ENCODE peak calls at places on chromosomes 12 and 14, in nine cellular contexts. E is HEK293T; Z is HepG2; S is non-pigmented ciliary epithelial cell; O is KG1; Y is activated effector memory CD4-positive, alpha-beta T cell treated with Interleukin-2 at 50 U/mL for 16 hours; X is NCI-H524; G is mesendoderm; Q is smooth muscle cell of the brain vasculature. N is an unnamed sample.

GRCh38 chr12:56271031-56271430 is 4.3 kb downstream of the COQ10A start:
- DNase-seq in E (peak; percentile 45), Z (no peak), S (no peak), O (no peak), Y (no peak), X (no peak), G (peak; percentile 64), Q (no peak), N (no peak)

GRCh38 chr14:28280997-28281598 is 485.5 kb upstream of the FOXG1 start:
- DNase-seq in E (no peak), Z (no peak), S (no peak), O (no peak), Y (no peak), X (no peak), G (no peak), Q (no peak), N (no peak)

GRCh38 chr12:118107026-118107425 is 3.2 kb upstream of the VSIG10 start:
- DNase-seq in E (no peak), Z (peak; percentile 33), S (no peak), O (no peak), Y (no peak), X (no peak), G (no peak), Q (no peak), N (no peak)

GRCh38 chr12:100554608-100555077 is 18.8 kb upstream of the GAS2L3 start:
- DNase-seq in E (peak; percentile 63), Z (peak; percentile 88), S (peak; percentile 64), O (peak; percentile 40), Y (no peak), X (peak; percentile 62), G (peak; percentile 94), Q (peak; percentile 79), N (peak; percentile 81)

GRCh38 chr12:13099066-13099909 is 4.2 kb downstream of the GSG1 start:
- DNase-seq in E (no peak), Z (no peak), S (no peak), O (no peak), Y (no peak), X (no peak), G (no peak), Q (no peak), N (no peak)

GRCh38 chr12:56081393-56082347 is 1.7 kb downstream of the ERBB3 start:
- DNase-seq in E (no peak), Z (peak; percentile 99), S (no peak), O (no peak), Y (no peak), X (no peak), G (peak; percentile 38), Q (no peak), N (peak; percentile 88)

GRCh38 chr12:11658796-11659195 is 9.3 kb downstream of the ETV6 start:
- DNase-seq in E (no peak), Z (no peak), S (peak; percentile 65), O (no peak), Y (no peak), X (no peak), G (no peak), Q (no peak), N (no peak)

GRCh38 chr12:127811988-127812387 is 455.0 kb upstream of the TMEM132C start:
- DNase-seq in E (no peak), Z (no peak), S (peak; percentile 82), O (no peak), Y (no peak), X (peak; percentile 12), G (peak; percentile 81), Q (peak; percentile 32), N (no peak)

GRCh38 chr14:72142328-72142727 is 210.1 kb downstream of the RGS6 start:
- DNase-seq in E (no peak), Z (no peak), S (no peak), O (no peak), Y (no peak), X (peak; percentile 83), G (no peak), Q (no peak), N (no peak)